ENCODE peak calls at places on chromosome 2, in seven cellular contexts. W is AG10803, O is A549, T is midbrain, Q is progenitor cell of endocrine pancreas, L is type B pancreatic cell, P is GM19239. I is an unnamed sample.
A peak's percentile ranks its signal among the peaks of the same experiment; 100 is the strongest.

GRCh38 chr2:105460048-105460732 is 61.3 kb upstream of the FHL2 start:
- DNase-seq in W (peak; percentile 37), O (no peak), T (no peak), Q (no peak), L (no peak), P (no peak), I (no peak)

GRCh38 chr2:51013060-51013746 is 18.7 kb downstream of the NRXN1 start:
- DNase-seq in W (no peak), O (no peak), T (peak; percentile 43), Q (no peak), L (no peak), P (no peak), I (peak; percentile 46)

GRCh38 chr2:27653397-27653796 is 10.0 kb downstream of the SUPT7L start:
- DNase-seq in W (no peak), O (no peak), T (no peak), Q (no peak), L (no peak), P (no peak), I (no peak)

GRCh38 chr2:69789762-69790600 is 39.5 kb upstream of the GMCL1 start:
- DNase-seq in W (peak; percentile 48), O (no peak), T (peak; percentile 10), Q (no peak), L (no peak), P (no peak), I (no peak)

GRCh38 chr2:231043796-231044195 is 6.5 kb downstream of the C2orf72 start:
- DNase-seq in W (no peak), O (no peak), T (no peak), Q (no peak), L (no peak), P (no peak), I (no peak)

GRCh38 chr2:177338177-177338721 is 54.3 kb upstream of the AGPS start:
- DNase-seq in W (peak; percentile 67), O (no peak), T (no peak), Q (no peak), L (no peak), P (no peak), I (no peak)

GRCh38 chr2:72605836-72606442 is 219.9 kb downstream of the EXOC6B start:
- DNase-seq in W (no peak), O (peak; percentile 15), T (no peak), Q (no peak), L (no peak), P (no peak), I (no peak)

GRCh38 chr2:55550368-55551102 is 31.0 kb downstream of the CFAP36 start:
- DNase-seq in W (peak; percentile 62), O (no peak), T (no peak), Q (no peak), L (no peak), P (no peak), I (no peak)

GRCh38 chr2:20803287-20803686 is 19.6 kb downstream of the LDAH start:
- DNase-seq in W (no peak), O (no peak), T (no peak), Q (no peak), L (no peak), P (no peak), I (no peak)

GRCh38 chr2:128374001-128374710 is 55.5 kb upstream of the HS6ST1 start:
- DNase-seq in W (peak; percentile 94), O (no peak), T (no peak), Q (no peak), L (peak; percentile 58), P (no peak), I (peak; percentile 78)

GRCh38 chr2:217743980-217744761 is 258.6 kb downstream of the TNS1 start:
- DNase-seq in W (peak; percentile 58), O (no peak), T (peak; percentile 45), Q (no peak), L (peak; percentile 44), P (no peak), I (no peak)

GRCh38 chr2:155203187-155203586 is 504.7 kb downstream of the KCNJ3 start:
- DNase-seq in W (no peak), O (no peak), T (no peak), Q (no peak), L (no peak), P (no peak), I (no peak)

GRCh38 chr2:27992787-27993747 is 102.5 kb downstream of the BABAM2 start:
- DNase-seq in W (peak; percentile 70), O (peak; percentile 68), T (no peak), Q (no peak), L (no peak), P (no peak), I (no peak)

GRCh38 chr2:40256649-40257048 is 195.2 kb downstream of the SLC8A1 start:
- DNase-seq in W (no peak), O (peak; percentile 11), T (no peak), Q (no peak), L (no peak), P (no peak), I (no peak)

GRCh38 chr2:103139628-103140268 is 377.9 kb downstream of the TMEM182 start:
- DNase-seq in W (no peak), O (no peak), T (no peak), Q (no peak), L (no peak), P (no peak), I (no peak)

GRCh38 chr2:189553689-189554088 is 26.9 kb downstream of the SLC40A1 start:
- DNase-seq in W (no peak), O (no peak), T (no peak), Q (no peak), L (no peak), P (no peak), I (no peak)

GRCh38 chr2:150191349-150191748 is 296.1 kb downstream of the RND3 start:
- DNase-seq in W (peak; percentile 91), O (no peak), T (no peak), Q (no peak), L (no peak), P (no peak), I (no peak)

GRCh38 chr2:216142540-216142939 is 33.4 kb downstream of the XRCC5 start:
- DNase-seq in W (peak; percentile 84), O (no peak), T (no peak), Q (no peak), L (no peak), P (peak; percentile 24), I (no peak)

GRCh38 chr2:9656270-9656766 is 25.5 kb upstream of the YWHAQ start:
- DNase-seq in W (peak; percentile 92), O (peak; percentile 95), T (no peak), Q (no peak), L (no peak), P (peak; percentile 47), I (no peak)